ENCODE peak calls at places on chromosomes 4 and X, in six cellular contexts. U is mesendoderm, O is mesenchymal stem cell, P is H1, C is neuronal stem cell, D is IMR-90. F is an unnamed sample.

GRCh38 chr4:139659735-139660424 is 5.7 kb upstream of the MGST2 start:
- DNase-seq in U (no peak), O (no peak), P (no peak), C (no peak), D (no peak), F (no peak)

GRCh38 chr4:152655272-152656129 is 24.3 kb downstream of the TMEM154 start:
- DNase-seq in U (no peak), O (no peak), P (no peak), C (no peak), D (no peak), F (no peak)

GRCh38 chr4:155025762-155026457 is 182.5 kb upstream of the NPY2R start:
- DNase-seq in U (peak; percentile 91), O (no peak), P (peak; percentile 83), C (peak; percentile 48), D (no peak), F (peak; percentile 79)

GRCh38 chr4:82739292-82740190 is 59.1 kb downstream of the SCD5 start:
- DNase-seq in U (peak; percentile 84), O (peak; percentile 64), P (peak; percentile 97), C (peak; percentile 53), D (peak; percentile 40), F (peak; percentile 90)

GRCh38 chr4:163515198-163515597 is 20.7 kb downstream of the TMA16 start:
- DNase-seq in U (no peak), O (no peak), P (no peak), C (no peak), D (no peak), F (no peak)

GRCh38 chr4:47830263-47831025 is 7.4 kb downstream of the CORIN start:
- DNase-seq in U (no peak), O (no peak), P (no peak), C (no peak), D (peak; percentile 21), F (no peak)

GRCh38 chrX:87798039-87798438 is 280.4 kb downstream of the KLHL4 start:
- DNase-seq in U (no peak), O (no peak), P (no peak), C (no peak), D (no peak), F (no peak)

GRCh38 chrX:13646154-13646549 is 6.8 kb upstream of the TCEANC start:
- DNase-seq in U (peak; percentile 72), O (peak; percentile 64), P (peak; percentile 58), C (peak; percentile 24), D (peak; percentile 65), F (peak; percentile 65)

GRCh38 chr4:37936889-37937498 is 23.2 kb upstream of the PTTG2 start:
- DNase-seq in U (peak; percentile 30), O (no peak), P (no peak), C (no peak), D (no peak), F (no peak)

GRCh38 chr4:94613248-94613647 is 144.5 kb upstream of the BMPR1B start:
- DNase-seq in U (no peak), O (peak; percentile 66), P (no peak), C (no peak), D (peak; percentile 14), F (no peak)

GRCh38 chrX:2463973-2464676 is 36.7 kb downstream of the DHRSX start:
- DNase-seq in U (peak; percentile 78), O (no peak), P (no peak), C (no peak), D (no peak), F (peak; percentile 62)

GRCh38 chr4:145453163-145453520 is 28.5 kb upstream of the SMAD1 start:
- DNase-seq in U (no peak), O (no peak), P (no peak), C (no peak), D (no peak), F (no peak)

GRCh38 chr4:113406723-113407016 is 354.9 kb downstream of the CAMK2D start:
- DNase-seq in U (no peak), O (no peak), P (no peak), C (no peak), D (no peak), F (no peak)

GRCh38 chr4:113056318-113056717 is 6.9 kb downstream of the ANK2 start:
- DNase-seq in U (no peak), O (no peak), P (no peak), C (no peak), D (no peak), F (no peak)

GRCh38 chrX:79623098-79623762 is 256.1 kb upstream of the ITM2A start:
- DNase-seq in U (no peak), O (no peak), P (no peak), C (no peak), D (no peak), F (no peak)

GRCh38 chr4:71294301-71294700 is 44.5 kb upstream of the SLC4A4 start:
- DNase-seq in U (no peak), O (no peak), P (no peak), C (no peak), D (peak; percentile 78), F (no peak)

GRCh38 chr4:137124278-137124932 is 407.9 kb downstream of the PCDH18 start:
- DNase-seq in U (peak; percentile 63), O (peak; percentile 74), P (no peak), C (peak; percentile 31), D (peak; percentile 79), F (no peak)

GRCh38 chrX:413322-414201 is 26.9 kb upstream of the PPP2R3B start:
- DNase-seq in U (peak; percentile 68), O (peak; percentile 17), P (peak; percentile 73), C (peak; percentile 48), D (peak; percentile 9), F (peak; percentile 71)

GRCh38 chrX:139932077-139932900 is 564 bp downstream of the ATP11C start:
- DNase-seq in U (no peak), O (peak; percentile 37), P (no peak), C (no peak), D (peak; percentile 26), F (no peak)

GRCh38 chr4:169340834-169341233 is 70.1 kb upstream of the SH3RF1 start:
- DNase-seq in U (no peak), O (no peak), P (no peak), C (no peak), D (no peak), F (no peak)

GRCh38 chr4:169345207-169345788 is 74.5 kb upstream of the SH3RF1 start:
- DNase-seq in U (no peak), O (no peak), P (no peak), C (no peak), D (peak; percentile 86), F (no peak)

GRCh38 chr4:169342906-169343560 is 72.3 kb upstream of the SH3RF1 start:
- DNase-seq in U (no peak), O (no peak), P (no peak), C (no peak), D (peak; percentile 41), F (no peak)

GRCh38 chr4:169341490-169341889 is 70.7 kb upstream of the SH3RF1 start:
- DNase-seq in U (no peak), O (peak; percentile 33), P (no peak), C (no peak), D (peak; percentile 97), F (no peak)

DNA sequence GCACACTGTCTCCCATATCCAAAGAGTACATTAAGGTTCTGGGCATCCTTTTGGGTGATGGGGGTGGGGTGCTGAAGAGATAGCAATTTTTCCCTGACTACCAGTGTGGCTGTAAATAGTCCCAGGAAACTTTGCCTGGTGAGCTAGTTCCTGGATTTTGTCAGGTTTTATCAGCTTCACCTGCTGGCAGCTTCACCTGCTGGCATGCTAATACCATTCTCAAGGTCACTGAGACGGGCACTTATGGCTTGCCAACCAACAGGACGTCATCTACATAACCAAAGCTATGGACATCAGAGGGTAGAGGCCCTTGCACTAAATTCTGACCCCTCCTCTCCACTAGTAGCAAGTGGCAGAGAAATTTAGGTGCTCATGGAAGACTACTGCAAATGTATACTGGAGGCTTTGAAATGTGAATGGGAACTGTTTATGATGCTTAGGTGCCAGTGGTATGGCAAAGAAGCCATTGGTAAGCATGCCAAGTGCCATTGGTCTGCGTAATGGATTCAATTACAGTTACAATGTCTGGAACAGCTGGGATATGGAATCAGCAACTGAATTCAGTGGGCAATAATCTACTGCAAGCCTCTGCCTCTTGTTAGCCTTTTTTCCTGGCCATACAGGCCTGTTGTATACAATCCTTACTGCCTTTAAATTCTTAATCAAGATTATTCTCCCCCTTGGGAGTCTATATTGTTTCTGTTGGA is 71.6 kb upstream of the SH3RF1 start:
- DNase-seq in U (no peak), O (no peak), P (no peak), C (no peak), D (no peak), F (no peak)
- H3K9ac ChIP-seq in U (no peak overlapping the region), O (no peak overlapping the region), P (no peak overlapping the region), C (no peak overlapping the region), D (no peak overlapping the region), F (no peak overlapping the region)

DNA sequence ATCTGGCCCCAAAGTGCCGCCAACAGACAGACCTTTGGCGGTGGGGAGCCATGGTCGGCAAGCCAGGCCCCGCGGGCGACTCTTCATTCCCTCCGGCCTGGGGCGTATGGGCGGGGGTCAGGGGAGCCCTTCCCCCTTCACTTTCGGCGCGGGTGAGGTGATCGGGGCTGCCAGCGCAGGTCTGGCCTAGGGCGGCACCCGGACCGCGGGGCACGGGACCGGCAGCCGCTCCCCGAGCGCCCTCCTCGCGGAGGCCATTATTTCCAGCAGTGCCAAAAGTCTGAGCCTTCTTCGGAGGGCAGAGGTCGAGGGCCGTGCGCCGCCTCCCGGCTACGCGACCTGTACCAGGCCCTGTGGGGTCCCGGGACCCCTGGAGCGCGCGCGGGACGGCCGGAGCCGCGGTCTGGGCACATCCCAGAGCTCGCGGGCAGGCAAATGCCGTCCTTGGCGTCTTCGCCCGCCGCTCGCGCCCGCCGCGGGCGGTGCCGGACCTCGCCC is 620 bp upstream of the KDM6A start:
- DNase-seq in U (no peak), O (peak; percentile 42), P (no peak), C (no peak), D (peak; percentile 4), F (no peak)
- H2AK5ac ChIP-seq in U (no peak overlapping the region), O (no peak overlapping the region), P (no peak overlapping the region), C (no peak overlapping the region), D (no peak overlapping the region), F (no peak overlapping the region)

GRCh38 chr4:118774989-118775388 is 60.9 kb downstream of the SEC24D start:
- DNase-seq in U (peak; percentile 26), O (peak; percentile 38), P (no peak), C (no peak), D (peak; percentile 61), F (no peak)

GRCh38 chr4:118774321-118774720 is 61.6 kb downstream of the SEC24D start:
- DNase-seq in U (no peak), O (no peak), P (no peak), C (no peak), D (no peak), F (no peak)

GRCh38 chr4:118770741-118771187 is 65.2 kb downstream of the SEC24D start:
- DNase-seq in U (no peak), O (no peak), P (no peak), C (no peak), D (peak; percentile 39), F (no peak)

GRCh38 chr4:118773082-118773792 is 62.7 kb downstream of the SEC24D start:
- DNase-seq in U (peak; percentile 77), O (no peak), P (no peak), C (no peak), D (no peak), F (no peak)

GRCh38 chr4:118772149-118773081 is 63.5 kb downstream of the SEC24D start:
- DNase-seq in U (peak; percentile 54), O (peak; percentile 57), P (no peak), C (peak; percentile 18), D (peak; percentile 70), F (no peak)
- H2BK120ac ChIP-seq in U (no peak overlapping the region), O (no peak overlapping the region), P (no peak overlapping the region), C (no peak overlapping the region), D (peak overlapping the region; percentile 31), F (no peak overlapping the region)

DNA sequence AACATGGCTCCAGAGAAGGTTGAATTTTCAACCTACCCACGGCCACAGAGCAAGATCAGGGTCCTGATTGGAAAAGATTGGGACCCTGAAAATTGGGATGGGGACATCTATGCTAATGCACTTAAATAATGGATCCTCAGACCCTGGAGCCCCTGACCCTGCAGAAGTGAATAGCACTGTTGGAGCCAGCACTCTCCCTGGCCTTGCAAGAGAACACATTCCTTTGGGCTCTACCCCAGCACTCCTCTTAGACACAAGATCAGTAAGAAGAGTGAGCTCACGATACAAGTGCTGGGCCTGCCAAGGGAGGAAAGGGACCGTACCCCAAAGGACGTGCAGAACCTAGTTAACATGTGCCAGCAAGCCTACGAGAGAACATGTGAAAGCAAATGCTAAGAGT is 19.9 kb downstream of the CXCL13 start:
- DNase-seq in U (no peak), O (no peak), P (no peak), C (no peak), D (no peak), F (no peak)
- H3K9ac ChIP-seq in U (no peak overlapping the region), O (no peak overlapping the region), P (no peak overlapping the region), C (no peak overlapping the region), D (no peak overlapping the region), F (no peak overlapping the region)

F was measured in H9.